ENCODE peak calls at places on chromosomes 13 and 19, in six cellular contexts. V is EL; N is stimulated activated CD4-positive, alpha-beta T cell treated with anti-CD3 and anti-CD28 coated beads, Interleukin-1b, Interleukin-23, amount 100 ng/mL, for 1 hour; F is body of pancreas; G is choroid plexus epithelial cell; W is kidney epithelial cell. Q is an unnamed sample.

GRCh38 chr19:8041553-8041952 is 11.0 kb upstream of the CCL25 start:
- DNase-seq in V (no peak), N (no peak), F (no peak), G (no peak), W (no peak), Q (no peak)

GRCh38 chr13:106597759-106598395 is 29.9 kb upstream of the ARGLU1 start:
- DNase-seq in V (no peak), N (no peak), F (no peak), G (no peak), W (no peak), Q (no peak)

GRCh38 chr19:37594982-37595382 is 306 bp downstream of the ZNF540 start:
- DNase-seq in V (peak; percentile 58), N (no peak), F (peak; percentile 72), G (peak; percentile 65), W (no peak), Q (peak; percentile 58)

GRCh38 chr13:83449666-83450395 is 432.4 kb downstream of the SLITRK1 start:
- DNase-seq in V (peak; percentile 91), N (no peak), F (no peak), G (peak; percentile 75), W (no peak), Q (peak; percentile 62)

GRCh38 chr13:27625839-27626238 is 4.1 kb downstream of the POLR1D start:
- DNase-seq in V (no peak), N (no peak), F (no peak), G (no peak), W (no peak), Q (no peak)

GRCh38 chr19:35959040-35959967 is 23.1 kb downstream of the LRFN3 start:
- DNase-seq in V (no peak), N (peak; percentile 69), F (peak; percentile 39), G (no peak), W (no peak), Q (no peak)

GRCh38 chr13:89686171-89686570 is 1661.3 kb upstream of the MIR17HG start:
- DNase-seq in V (no peak), N (no peak), F (no peak), G (no peak), W (no peak), Q (no peak)

GRCh38 chr19:56161534-56161933 is 14.3 kb upstream of the GALP start:
- DNase-seq in V (no peak), N (no peak), F (no peak), G (no peak), W (no peak), Q (no peak)

GRCh38 chr19:55172741-55173140 is 6.3 kb upstream of the DNAAF3 start:
- DNase-seq in V (peak; percentile 75), N (no peak), F (no peak), G (peak; percentile 36), W (no peak), Q (peak; percentile 75)

GRCh38 chr19:17777840-17778620 is 16.9 kb upstream of the B3GNT3 start:
- DNase-seq in V (peak; percentile 69), N (no peak), F (peak; percentile 40), G (peak; percentile 68), W (no peak), Q (peak; percentile 10)

GRCh38 chr13:47680752-47681151 is 320.3 kb downstream of the SUCLA2 start:
- DNase-seq in V (peak; percentile 61), N (no peak), F (no peak), G (peak; percentile 70), W (peak; percentile 16), Q (peak; percentile 50)

GRCh38 chr19:44986389-44986788 is 14.9 kb upstream of the RELB start:
- DNase-seq in V (no peak), N (no peak), F (no peak), G (no peak), W (no peak), Q (no peak)

GRCh38 chr13:33392794-33393371 is 107.3 kb upstream of the STARD13 start:
- DNase-seq in V (no peak), N (no peak), F (no peak), G (no peak), W (no peak), Q (no peak)

GRCh38 chr13:77740931-77741586 is 43.6 kb downstream of the SLAIN1 start:
- DNase-seq in V (no peak), N (no peak), F (no peak), G (no peak), W (no peak), Q (no peak)

GRCh38 chr13:25733061-25733491 is 318.7 kb downstream of the SHISA2 start:
- DNase-seq in V (peak; percentile 74), N (no peak), F (no peak), G (peak; percentile 87), W (peak; percentile 71), Q (no peak)

GRCh38 chr19:17860331-17860992 is 752 bp downstream of the RPL18A start:
- DNase-seq in V (no peak), N (no peak), F (no peak), G (peak; percentile 27), W (no peak), Q (no peak)

GRCh38 chr19:5536337-5536894 is 31.3 kb downstream of the TINCR start:
- DNase-seq in V (peak; percentile 23), N (no peak), F (peak; percentile 76), G (peak; percentile 58), W (no peak), Q (peak; percentile 33)

GRCh38 chr13:95956589-95957148 is 96.5 kb downstream of the UGGT2 start:
- DNase-seq in V (peak; percentile 11), N (no peak), F (no peak), G (peak; percentile 57), W (no peak), Q (no peak)

GRCh38 chr13:73465629-73465974 is 406.8 kb downstream of the KLF5 start:
- DNase-seq in V (peak; percentile 55), N (no peak), F (no peak), G (no peak), W (peak; percentile 23), Q (peak; percentile 42)

GRCh38 chr19:24000656-24001055 is 86.0 kb downstream of the ZNF726 start:
- DNase-seq in V (no peak), N (no peak), F (no peak), G (no peak), W (no peak), Q (no peak)

GRCh38 chr13:97493471-97493870 is 59.5 kb downstream of the RAP2A start:
- DNase-seq in V (no peak), N (no peak), F (no peak), G (peak; percentile 17), W (no peak), Q (no peak)

GRCh38 chr19:42076375-42076944 is 494 bp downstream of the ZNF574 start:
- DNase-seq in V (no peak), N (no peak), F (no peak), G (no peak), W (no peak), Q (no peak)

GRCh38 chr19:32324631-32325215 is 20.7 kb upstream of the ZNF507 start:
- DNase-seq in V (no peak), N (no peak), F (no peak), G (peak; percentile 42), W (no peak), Q (peak; percentile 6)

Q was measured in IMR-90.